ENCODE peak calls at places on chromosomes 13 and 19, in five cellular contexts. N is anterior cingulate cortex, W is T-cell, I is heart right ventricle, B is T-helper 2 cell. E is an unnamed sample.

GRCh38 chr13:45490068-45490467 is 25.3 kb downstream of the COG3 start:
- DNase-seq in N (no peak), I (no peak), B (no peak), W (peak), E (no peak)

GRCh38 chr19:23436318-23436717 is 41.0 kb upstream of the ZNF91 start:
- DNase-seq in I (no peak), N (no peak), B (no peak), W (no peak), E (no peak)

GRCh38 chr13:53206455-53206854 is 177.8 kb downstream of the OLFM4 start:
- DNase-seq in B (no peak), N (no peak), I (no peak), W (no peak), E (no peak)

GRCh38 chr13:110294624-110295023 is 12.3 kb downstream of the COL4A1 start:
- DNase-seq in N (no peak), W (no peak), B (no peak), I (no peak), E (no peak)

GRCh38 chr19:15696654-15697194 is 23.8 kb downstream of the CYP4F12 start:
- DNase-seq in W (no peak), N (no peak), I (no peak), B (no peak), E (no peak)

GRCh38 chr13:45055198-45055901 is 65.0 kb upstream of the GTF2F2 start:
- DNase-seq in W (no peak), B (no peak), I (no peak), N (no peak), E (no peak)

GRCh38 chr13:106649495-106649894 is 81.6 kb upstream of the ARGLU1 start:
- DNase-seq in N (no peak), B (no peak), W (no peak), I (no peak), E (no peak)

GRCh38 chr13:60627071-60627686 is 230.2 kb downstream of the TDRD3 start:
- DNase-seq in W (no peak), B (no peak), N (no peak), I (peak), E (peak)

GRCh38 chr13:29160862-29161261 is 340.7 kb downstream of the MTUS2 start:
- DNase-seq in N (no peak), I (no peak), W (no peak), B (no peak), E (no peak)

GRCh38 chr13:51783432-51784094 is 20.4 kb downstream of the DHRS12 start:
- DNase-seq in B (no peak), I (no peak), W (no peak), N (no peak), E (no peak)

GRCh38 chr19:2774953-2775555 is 8.0 kb downstream of the SGTA start:
- DNase-seq in B (no peak), I (peak), W (no peak), N (no peak), E (no peak)

GRCh38 chr13:49374585-49375290 is 69.1 kb downstream of the CAB39L start:
- DNase-seq in B (no peak), W (no peak), N (no peak), I (no peak), E (no peak)

GRCh38 chr19:31314156-31314555 is 35.1 kb downstream of the TSHZ3 start:
- DNase-seq in W (no peak), I (no peak), N (no peak), B (no peak), E (peak)

GRCh38 chr13:106153041-106153440 is 382.4 kb downstream of the EFNB2 start:
- DNase-seq in N (no peak), W (no peak), I (no peak), B (no peak), E (no peak)

GRCh38 chr13:51330741-51331140 is 8.8 kb upstream of the SERPINE3 start:
- DNase-seq in W (no peak), N (no peak), B (no peak), I (no peak), E (no peak)

GRCh38 chr13:110228936-110229904 is 77.7 kb downstream of the COL4A1 start:
- DNase-seq in N (no peak), I (no peak), B (no peak), W (no peak), E (no peak)

GRCh38 chr19:2330632-2331284 is 2.3 kb downstream of the SPPL2B start:
- DNase-seq in B (no peak), I (no peak), N (no peak), W (no peak), E (no peak)

GRCh38 chr19:41218615-41219507 is at the start of gene AXL:
- DNase-seq in I (peak), N (peak), B (no peak), W (no peak), E (peak)

GRCh38 chr19:317710-318508 is 26.7 kb downstream of the MIER2 start:
- DNase-seq in I (no peak), W (no peak), N (no peak), B (no peak), E (no peak)

GRCh38 chr19:45079911-45080469 is 930 bp downstream of the GEMIN7 start:
- DNase-seq in B (no peak), N (no peak), I (no peak), W (no peak), E (no peak)

GRCh38 chr19:9435279-9436268 is at the start of gene ZNF266:
- DNase-seq in I (peak), B (peak), N (peak), W (peak), E (peak)

GRCh38 chr19:55212447-55212846 is 3.1 kb upstream of the PTPRH start:
- DNase-seq in I (no peak), B (no peak), N (no peak), W (peak), E (no peak)

GRCh38 chr19:29467824-29468401 is 57.9 kb upstream of the VSTM2B start:
- DNase-seq in W (no peak), B (no peak), N (no peak), I (no peak), E (no peak)

GRCh38 chr19:14114854-14115253 is 2.7 kb downstream of the PRKACA start:
- DNase-seq in I (peak), B (peak), W (peak), N (no peak), E (peak)

GRCh38 chr19:40539070-40539469 is 37.6 kb upstream of the SHKBP1 start:
- DNase-seq in I (no peak), W (no peak), N (no peak), B (no peak), E (no peak)

GRCh38 chr19:49512970-49513745 is 697 bp downstream of the FCGRT start:
- DNase-seq in W (no peak), B (no peak), I (peak), N (no peak), E (no peak)

GRCh38 chr19:2887391-2887914 is 13.3 kb upstream of the ZNF57 start:
- DNase-seq in B (no peak), W (no peak), I (no peak), N (no peak), E (no peak)

GRCh38 chr19:18029617-18030338 is 21.8 kb downstream of the ARRDC2 start:
- DNase-seq in B (no peak), N (peak), W (no peak), I (no peak), E (peak)

GRCh38 chr19:13033819-13034611 is 38.7 kb downstream of the NFIX start:
- DNase-seq in I (peak), B (peak), N (peak), W (peak), E (peak)

GRCh38 chr19:23273022-23273593 is 22.9 kb upstream of the ZNF724 start:
- DNase-seq in I (no peak), W (no peak), N (peak), B (no peak), E (no peak)